ENCODE peak calls at places on chromosomes 16 and 17, in five cellular contexts. M is RWPE1; B is SJSA1; R is CD8-positive, alpha-beta memory T cell; K is lower lobe of right lung. T is an unnamed sample.

GRCh38 chr17:38800237-38800760 is 943 bp upstream of the PIP4K2B start:
- DNase-seq in M (no peak), B (no peak), R (no peak), K (no peak), T (no peak)

GRCh38 chr16:54422159-54422558 is 135.6 kb upstream of the IRX3 start:
- DNase-seq in M (no peak), B (no peak), R (no peak), K (no peak), T (no peak)

GRCh38 chr17:63571632-63572310 is 21.5 kb downstream of the DCAF7 start:
- DNase-seq in M (no peak), B (peak), R (no peak), K (no peak), T (no peak)

GRCh38 chr17:40122944-40123810 is 1.4 kb downstream of the MSL1 start:
- DNase-seq in M (peak), B (peak), R (peak), K (peak), T (peak)

GRCh38 chr17:43579570-43580140 is 33.5 kb upstream of the ETV4 start:
- DNase-seq in M (peak), B (peak), R (no peak), K (no peak), T (no peak)

GRCh38 chr16:85921026-85921425 is 22.1 kb downstream of the IRF8 start:
- DNase-seq in M (no peak), B (no peak), R (no peak), K (peak), T (no peak)

GRCh38 chr16:1613728-1614225 is 1.6 kb downstream of the CRAMP1 start:
- DNase-seq in M (peak), B (no peak), R (no peak), K (no peak), T (peak)

GRCh38 chr17:6530324-6530920 is 25.9 kb downstream of the PITPNM3 start:
- DNase-seq in M (no peak), B (no peak), R (no peak), K (no peak), T (no peak)

GRCh38 chr16:10992797-10993196 is 48.4 kb downstream of the CLEC16A start:
- DNase-seq in M (peak), B (peak), R (no peak), K (no peak), T (peak)

GRCh38 chr17:29133146-29133713 is 47.0 kb downstream of the MYO18A start:
- DNase-seq in M (no peak), B (no peak), R (no peak), K (no peak), T (no peak)

GRCh38 chr17:64420143-64420670 is 28.7 kb upstream of the MILR1 start:
- DNase-seq in M (peak), B (peak), R (peak), K (no peak), T (peak)

GRCh38 chr16:20383106-20384029 is 21.2 kb downstream of the PDILT start:
- DNase-seq in M (peak), B (peak), R (no peak), K (no peak), T (peak)

GRCh38 chr17:80724723-80725388 is 180.2 kb downstream of the RPTOR start:
- DNase-seq in M (peak), B (peak), R (no peak), K (no peak), T (peak)

GRCh38 chr16:3074860-3075545 is 9.6 kb downstream of the IL32 start:
- DNase-seq in M (no peak), B (no peak), R (peak), K (no peak), T (peak)

GRCh38 chr17:29061036-29061435 is 18.1 kb downstream of the PIPOX start:
- DNase-seq in M (no peak), B (no peak), R (no peak), K (no peak), T (no peak)

GRCh38 chr17:19554393-19554792 is 20.7 kb downstream of the SLC47A1 start:
- DNase-seq in M (no peak), B (no peak), R (no peak), K (no peak), T (no peak)

GRCh38 chr17:29344201-29344856 is 45.8 kb upstream of the TAOK1 start:
- DNase-seq in M (no peak), B (no peak), R (no peak), K (no peak), T (no peak)

GRCh38 chr16:89442990-89443726 is 47.2 kb downstream of the ANKRD11 start:
- DNase-seq in M (peak), B (no peak), R (no peak), K (no peak), T (no peak)

GRCh38 chr16:8137581-8137980 is 452.7 kb downstream of the TMEM114 start:
- DNase-seq in M (no peak), B (no peak), R (no peak), K (no peak), T (no peak)

GRCh38 chr16:54585094-54585493 is 298.5 kb upstream of the IRX3 start:
- DNase-seq in M (no peak), B (no peak), R (no peak), K (no peak), T (no peak)

GRCh38 chr17:64778367-64779290 is 116.5 kb upstream of the SMURF2 start:
- DNase-seq in M (no peak), B (no peak), R (peak), K (peak), T (no peak)

GRCh38 chr16:46721885-46722284 is 26.3 kb downstream of the MYLK3 start:
- DNase-seq in M (no peak), B (no peak), R (no peak), K (no peak), T (no peak)

GRCh38 chr17:45702666-45703266 is 81.4 kb upstream of the CRHR1 start:
- DNase-seq in M (peak), B (no peak), R (no peak), K (no peak), T (no peak)

GRCh38 chr16:19607610-19608280 is 52.2 kb downstream of the VPS35L start:
- DNase-seq in M (no peak), B (no peak), R (no peak), K (no peak), T (no peak)

GRCh38 chr16:21088646-21089538 is 61.8 kb downstream of the DNAH3 start:
- DNase-seq in M (no peak), B (no peak), R (no peak), K (no peak), T (no peak)

GRCh38 chr16:57614546-57615343 is 13.7 kb upstream of the ADGRG1 start:
- DNase-seq in M (no peak), B (no peak), R (peak), K (no peak), T (no peak)

GRCh38 chr16:10978846-10979446 is 34.6 kb downstream of the CLEC16A start:
- DNase-seq in M (no peak), B (no peak), R (no peak), K (no peak), T (no peak)

GRCh38 chr16:27067138-27067537 is 411 bp downstream of the C16orf82 start:
- DNase-seq in M (no peak), B (no peak), R (no peak), K (no peak), T (no peak)

GRCh38 chr16:62256406-62256805 is 220.2 kb upstream of the CDH8 start:
- DNase-seq in M (peak), B (no peak), R (no peak), K (no peak), T (no peak)

GRCh38 chr16:87461466-87461975 is 31.3 kb downstream of the ZCCHC14 start:
- DNase-seq in M (peak), B (no peak), R (no peak), K (peak), T (no peak)

GRCh38 chr17:13544755-13545154 is 57.0 kb downstream of the HS3ST3A1 start:
- DNase-seq in M (no peak), B (no peak), R (no peak), K (no peak), T (no peak)

GRCh38 chr16:56606071-56606687 is 2.2 kb upstream of the MT2A start:
- DNase-seq in M (peak), B (peak), R (no peak), K (no peak), T (no peak)
- H3K27ac ChIP-seq in M (peak), B (peak), R (no peak), K (peak), T (no peak)

DNA sequence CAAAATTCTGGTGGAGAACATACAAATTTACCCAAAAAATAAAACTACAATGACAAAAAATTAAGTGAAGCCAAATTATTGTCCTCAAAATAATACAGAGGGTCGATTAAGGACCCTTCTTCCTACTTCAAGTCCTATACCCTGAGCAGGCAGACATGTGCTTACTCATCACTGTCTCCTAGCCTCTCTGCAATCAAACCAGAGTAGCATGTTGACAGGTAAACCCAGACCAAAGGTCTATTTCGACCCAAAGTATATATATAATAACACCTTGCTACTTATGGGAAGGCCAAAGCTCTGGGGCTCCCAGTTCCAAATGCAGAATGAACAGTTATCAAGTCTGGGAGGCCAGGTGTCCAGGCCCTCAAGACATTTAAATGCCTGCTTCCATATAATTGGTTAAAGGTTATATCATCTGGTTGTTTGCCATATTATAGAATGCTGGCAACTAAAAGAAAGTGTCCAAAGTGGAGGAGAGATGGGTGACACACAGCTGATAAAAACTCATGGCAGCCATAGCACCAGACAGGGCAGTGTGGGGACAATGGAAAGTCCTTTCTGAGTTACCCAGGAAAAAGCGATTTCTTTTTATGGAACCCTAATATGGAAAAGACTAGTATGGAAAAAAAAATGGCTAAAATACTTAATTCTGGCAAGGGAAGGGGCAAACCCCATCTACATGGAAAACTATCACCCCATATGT is 53.6 kb downstream of the N4BP1 start:
- DNase-seq in M (no peak), B (no peak), R (no peak), K (no peak), T (no peak)
- H3K27ac ChIP-seq in M (no peak), B (no peak), R (no peak), K (peak), T (no peak)

GRCh38 chr16:15492091-15492740 is 57.8 kb downstream of the BMERB1 start:
- DNase-seq in M (no peak), B (no peak), R (no peak), K (no peak), T (no peak)

GRCh38 chr16:15489016-15489415 is 54.6 kb downstream of the BMERB1 start:
- DNase-seq in M (no peak), B (no peak), R (no peak), K (no peak), T (no peak)

GRCh38 chr16:15490123-15490711 is 55.8 kb downstream of the BMERB1 start:
- DNase-seq in M (no peak), B (no peak), R (no peak), K (no peak), T (no peak)

GRCh38 chr16:15493416-15494181 is 59.2 kb downstream of the BMERB1 start:
- DNase-seq in M (no peak), B (peak), R (no peak), K (no peak), T (no peak)

DNA sequence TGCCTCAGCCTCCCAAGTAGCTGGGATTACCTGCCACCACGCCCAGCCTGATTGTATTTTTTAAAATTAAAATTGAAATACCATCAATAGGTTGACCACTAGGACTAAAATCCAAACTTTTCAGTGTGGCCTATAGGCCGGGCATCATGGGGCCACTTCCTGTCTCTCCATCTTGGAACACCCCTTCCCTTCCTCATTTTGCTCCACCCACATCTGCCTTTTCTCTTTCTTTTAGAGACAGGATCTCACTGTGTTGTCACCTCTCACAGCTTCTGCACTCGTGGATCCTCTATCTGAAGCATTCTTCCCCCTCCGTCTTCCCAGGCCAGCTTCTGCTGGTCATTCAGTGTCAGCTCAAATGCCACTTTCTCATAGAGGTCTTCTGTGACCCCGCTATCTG is 57.0 kb downstream of the BMERB1 start:
- DNase-seq in M (no peak), B (no peak), R (no peak), K (no peak), T (no peak)
- H3K27ac ChIP-seq in M (no peak), B (no peak), R (no peak), K (no peak), T (no peak)

DNA sequence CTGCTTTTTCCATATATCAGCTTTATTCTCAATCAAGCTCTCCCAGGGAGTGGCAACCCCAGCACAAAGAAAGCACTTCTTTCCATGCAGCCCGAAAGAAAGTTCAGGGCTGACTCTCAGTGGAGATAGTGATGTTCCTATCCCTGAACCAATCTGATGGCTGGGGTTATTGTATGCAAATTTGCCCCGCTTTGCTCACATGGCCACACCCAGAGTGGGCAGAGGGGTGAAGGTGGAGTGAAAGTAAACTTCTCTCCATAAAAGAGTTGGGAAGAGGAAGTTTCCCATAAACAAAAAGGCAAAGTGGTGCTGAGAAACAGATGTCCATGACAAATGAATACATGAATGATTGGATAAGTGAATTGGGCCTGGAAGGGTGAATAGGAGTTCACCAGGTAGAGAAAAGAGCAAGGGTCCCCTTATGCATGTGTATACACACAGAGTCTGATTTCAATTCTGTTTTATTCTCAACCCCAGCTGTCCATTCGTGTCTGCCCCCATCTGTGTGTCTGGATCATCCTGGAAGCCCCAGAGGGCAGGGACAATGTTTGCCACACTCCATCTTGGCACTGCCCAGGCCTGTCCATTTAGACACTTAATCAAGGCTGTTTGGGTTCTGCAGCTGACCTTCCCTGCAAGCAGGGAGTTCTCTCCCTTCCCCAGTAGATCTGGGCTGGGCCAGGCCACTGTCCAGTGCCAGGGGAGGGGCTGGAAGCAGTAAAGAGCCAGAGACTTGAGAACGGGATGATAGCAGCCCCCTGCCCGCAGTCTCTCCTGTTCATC is 14.1 kb upstream of the NGFR start:
- DNase-seq in M (no peak), B (no peak), R (no peak), K (no peak), T (no peak)
- H3K27ac ChIP-seq in M (no peak), B (no peak), R (no peak), K (no peak), T (no peak)

GRCh38 chr17:4205917-4206316 is 57.9 kb downstream of the ANKFY1 start:
- DNase-seq in M (no peak), B (no peak), R (no peak), K (no peak), T (no peak)

GRCh38 chr17:4206945-4207344 is 56.8 kb downstream of the ANKFY1 start:
- DNase-seq in M (no peak), B (no peak), R (no peak), K (no peak), T (no peak)

GRCh38 chr17:4204676-4205075 is 59.1 kb downstream of the ANKFY1 start:
- DNase-seq in M (no peak), B (no peak), R (no peak), K (no peak), T (no peak)

GRCh38 chr17:4209611-4210010 is 54.2 kb downstream of the ANKFY1 start:
- DNase-seq in M (no peak), B (no peak), R (no peak), K (no peak), T (no peak)

GRCh38 chr17:4208228-4208627 is 55.6 kb downstream of the ANKFY1 start:
- DNase-seq in M (no peak), B (no peak), R (no peak), K (no peak), T (no peak)
- H3K27ac ChIP-seq in M (no peak), B (no peak), R (no peak), K (no peak), T (no peak)

GRCh38 chr17:292531-293382 is 59.9 kb downstream of the RPH3AL start:
- DNase-seq in M (no peak), B (no peak), R (peak), K (peak), T (no peak)
- H3K27ac ChIP-seq in M (no peak), B (no peak), R (no peak), K (no peak), T (no peak)

GRCh38 chr17:68519911-68520310 is 7.7 kb downstream of the PRKAR1A start:
- DNase-seq in M (no peak), B (no peak), R (no peak), K (no peak), T (no peak)
- H3K27ac ChIP-seq in M (no peak), B (no peak), R (no peak), K (no peak), T (no peak)

GRCh38 chr17:78886954-78887353 is 16.0 kb downstream of the CEP295NL start:
- DNase-seq in M (no peak), B (no peak), R (no peak), K (no peak), T (no peak)

GRCh38 chr17:78885956-78886355 is 17.0 kb downstream of the CEP295NL start:
- DNase-seq in M (no peak), B (no peak), R (no peak), K (no peak), T (no peak)

GRCh38 chr17:78884148-78884870 is 18.7 kb downstream of the CEP295NL start:
- DNase-seq in M (no peak), B (peak), R (no peak), K (no peak), T (no peak)

GRCh38 chr17:78883533-78884131 is 19.4 kb downstream of the CEP295NL start:
- DNase-seq in M (peak), B (peak), R (no peak), K (no peak), T (no peak)

GRCh38 chr17:78884876-78885667 is 17.9 kb downstream of the CEP295NL start:
- DNase-seq in M (no peak), B (no peak), R (no peak), K (no peak), T (no peak)
- H3K27ac ChIP-seq in M (peak), B (peak), R (no peak), K (peak), T (no peak)

GRCh38 chr16:84690088-84690819 is 9.5 kb upstream of the USP10 start:
- DNase-seq in M (no peak), B (peak), R (no peak), K (no peak), T (no peak)
- H3K27ac ChIP-seq in M (no peak), B (peak), R (no peak), K (no peak), T (no peak)

T was measured in DND-41.